ENCODE peak calls at places on chromosomes 16 and 17, in nine cellular contexts. One of them, this sample, is unnamed.
A peak's percentile ranks its signal among the peaks of the same experiment; 100 is the strongest.

GRCh38 chr16:76125871-76126270 is 151.3 kb upstream of the CNTNAP4 start:
- DNase-seq in SJSA1: no peak
- DNase-seq in SW480: no peak
- DNase-seq in GM13976: no peak
- DNase-seq in activated naive CD8-positive, alpha-beta T cell treated with anti-CD3 and anti-CD28 coated beads, Interleukin-2, amount 50 U/mL, for 16 hours: no peak
- DNase-seq in OCI-LY7: no peak
- DNase-seq in activated T-cell treated with anti-CD3 and anti-CD28 coated beads for 1 hour: no peak
- DNase-seq in hypothalamus: no peak
- DNase-seq in MG63: no peak
- DNase-seq in this sample: no peak

GRCh38 chr17:54013117-54013516 is 190.4 kb downstream of the KIF2B start:
- DNase-seq in SJSA1: no peak
- DNase-seq in GM13976: no peak
- DNase-seq in hypothalamus: no peak
- DNase-seq in activated T-cell treated with anti-CD3 and anti-CD28 coated beads for 1 hour: no peak
- DNase-seq in SW480: no peak
- DNase-seq in MG63: no peak
- DNase-seq in activated naive CD8-positive, alpha-beta T cell treated with anti-CD3 and anti-CD28 coated beads, Interleukin-2, amount 50 U/mL, for 16 hours: no peak
- DNase-seq in OCI-LY7: no peak
- DNase-seq in this sample: no peak

GRCh38 chr16:2337431-2338296 is 2.9 kb downstream of the ABCA3 start:
- DNase-seq in GM13976: no peak
- DNase-seq in activated naive CD8-positive, alpha-beta T cell treated with anti-CD3 and anti-CD28 coated beads, Interleukin-2, amount 50 U/mL, for 16 hours: no peak
- DNase-seq in SJSA1: peak; percentile 19
- DNase-seq in hypothalamus: no peak
- DNase-seq in MG63: no peak
- DNase-seq in activated T-cell treated with anti-CD3 and anti-CD28 coated beads for 1 hour: no peak
- DNase-seq in OCI-LY7: no peak
- DNase-seq in SW480: no peak
- DNase-seq in this sample: no peak

GRCh38 chr16:52435573-52435972 is 111.4 kb downstream of the TOX3 start:
- DNase-seq in MG63: no peak
- DNase-seq in SW480: no peak
- DNase-seq in GM13976: no peak
- DNase-seq in activated T-cell treated with anti-CD3 and anti-CD28 coated beads for 1 hour: no peak
- DNase-seq in SJSA1: no peak
- DNase-seq in OCI-LY7: peak; percentile 61
- DNase-seq in hypothalamus: no peak
- DNase-seq in activated naive CD8-positive, alpha-beta T cell treated with anti-CD3 and anti-CD28 coated beads, Interleukin-2, amount 50 U/mL, for 16 hours: no peak
- DNase-seq in this sample: no peak

GRCh38 chr17:82232876-82233785 is 4.3 kb downstream of the SLC16A3 start:
- DNase-seq in activated naive CD8-positive, alpha-beta T cell treated with anti-CD3 and anti-CD28 coated beads, Interleukin-2, amount 50 U/mL, for 16 hours: no peak
- DNase-seq in SW480: no peak
- DNase-seq in MG63: no peak
- DNase-seq in SJSA1: no peak
- DNase-seq in OCI-LY7: no peak
- DNase-seq in hypothalamus: no peak
- DNase-seq in GM13976: no peak
- DNase-seq in activated T-cell treated with anti-CD3 and anti-CD28 coated beads for 1 hour: no peak
- DNase-seq in this sample: no peak

GRCh38 chr16:82653550-82654511 is 27.1 kb downstream of the CDH13 start:
- DNase-seq in MG63: peak; percentile 37
- DNase-seq in SW480: peak; percentile 89
- DNase-seq in activated naive CD8-positive, alpha-beta T cell treated with anti-CD3 and anti-CD28 coated beads, Interleukin-2, amount 50 U/mL, for 16 hours: no peak
- DNase-seq in GM13976: peak; percentile 47
- DNase-seq in OCI-LY7: peak; percentile 11
- DNase-seq in activated T-cell treated with anti-CD3 and anti-CD28 coated beads for 1 hour: peak; percentile 14
- DNase-seq in SJSA1: peak; percentile 88
- DNase-seq in hypothalamus: no peak
- DNase-seq in this sample: peak; percentile 46

GRCh38 chr16:81755915-81756644 is 23.0 kb upstream of the PLCG2 start:
- DNase-seq in SW480: no peak
- DNase-seq in MG63: no peak
- DNase-seq in GM13976: no peak
- DNase-seq in activated naive CD8-positive, alpha-beta T cell treated with anti-CD3 and anti-CD28 coated beads, Interleukin-2, amount 50 U/mL, for 16 hours: no peak
- DNase-seq in SJSA1: no peak
- DNase-seq in hypothalamus: no peak
- DNase-seq in activated T-cell treated with anti-CD3 and anti-CD28 coated beads for 1 hour: no peak
- DNase-seq in OCI-LY7: no peak
- DNase-seq in this sample: no peak

GRCh38 chr17:75006653-75007052 is 5.8 kb upstream of the MRPL58 start:
- DNase-seq in SW480: peak; percentile 43
- DNase-seq in activated naive CD8-positive, alpha-beta T cell treated with anti-CD3 and anti-CD28 coated beads, Interleukin-2, amount 50 U/mL, for 16 hours: no peak
- DNase-seq in GM13976: no peak
- DNase-seq in OCI-LY7: no peak
- DNase-seq in SJSA1: no peak
- DNase-seq in hypothalamus: no peak
- DNase-seq in activated T-cell treated with anti-CD3 and anti-CD28 coated beads for 1 hour: no peak
- DNase-seq in MG63: no peak
- DNase-seq in this sample: peak; percentile 45

GRCh38 chr17:16002708-16003265 is 3.2 kb downstream of the TTC19 start:
- DNase-seq in SJSA1: no peak
- DNase-seq in hypothalamus: no peak
- DNase-seq in activated naive CD8-positive, alpha-beta T cell treated with anti-CD3 and anti-CD28 coated beads, Interleukin-2, amount 50 U/mL, for 16 hours: no peak
- DNase-seq in GM13976: no peak
- DNase-seq in activated T-cell treated with anti-CD3 and anti-CD28 coated beads for 1 hour: no peak
- DNase-seq in MG63: no peak
- DNase-seq in SW480: no peak
- DNase-seq in OCI-LY7: no peak
- DNase-seq in this sample: no peak

GRCh38 chr17:27808629-27809028 is 8.3 kb upstream of the NOS2 start:
- DNase-seq in SJSA1: no peak
- DNase-seq in MG63: no peak
- DNase-seq in hypothalamus: no peak
- DNase-seq in activated T-cell treated with anti-CD3 and anti-CD28 coated beads for 1 hour: no peak
- DNase-seq in GM13976: peak; percentile 48
- DNase-seq in activated naive CD8-positive, alpha-beta T cell treated with anti-CD3 and anti-CD28 coated beads, Interleukin-2, amount 50 U/mL, for 16 hours: no peak
- DNase-seq in SW480: no peak
- DNase-seq in OCI-LY7: no peak
- DNase-seq in this sample: peak; percentile 50

GRCh38 chr16:78894872-78895271 is 705.7 kb downstream of the MAF start:
- DNase-seq in OCI-LY7: no peak
- DNase-seq in activated T-cell treated with anti-CD3 and anti-CD28 coated beads for 1 hour: no peak
- DNase-seq in SJSA1: no peak
- DNase-seq in MG63: no peak
- DNase-seq in activated naive CD8-positive, alpha-beta T cell treated with anti-CD3 and anti-CD28 coated beads, Interleukin-2, amount 50 U/mL, for 16 hours: no peak
- DNase-seq in GM13976: no peak
- DNase-seq in hypothalamus: no peak
- DNase-seq in SW480: no peak
- DNase-seq in this sample: no peak

GRCh38 chr16:3810198-3810664 is 70.3 kb downstream of the CREBBP start:
- DNase-seq in MG63: no peak
- DNase-seq in SJSA1: no peak
- DNase-seq in activated T-cell treated with anti-CD3 and anti-CD28 coated beads for 1 hour: no peak
- DNase-seq in activated naive CD8-positive, alpha-beta T cell treated with anti-CD3 and anti-CD28 coated beads, Interleukin-2, amount 50 U/mL, for 16 hours: no peak
- DNase-seq in SW480: no peak
- DNase-seq in GM13976: no peak
- DNase-seq in hypothalamus: no peak
- DNase-seq in OCI-LY7: no peak
- DNase-seq in this sample: no peak

GRCh38 chr17:55038291-55038690 is 69.7 kb downstream of the STXBP4 start:
- DNase-seq in hypothalamus: no peak
- DNase-seq in activated naive CD8-positive, alpha-beta T cell treated with anti-CD3 and anti-CD28 coated beads, Interleukin-2, amount 50 U/mL, for 16 hours: no peak
- DNase-seq in SJSA1: no peak
- DNase-seq in MG63: no peak
- DNase-seq in SW480: no peak
- DNase-seq in GM13976: no peak
- DNase-seq in OCI-LY7: no peak
- DNase-seq in activated T-cell treated with anti-CD3 and anti-CD28 coated beads for 1 hour: no peak
- DNase-seq in this sample: no peak

GRCh38 chr17:68343976-68344375 is 52.7 kb downstream of the ARSG start:
- DNase-seq in activated T-cell treated with anti-CD3 and anti-CD28 coated beads for 1 hour: no peak
- DNase-seq in GM13976: no peak
- DNase-seq in OCI-LY7: peak; percentile 68
- DNase-seq in SW480: peak; percentile 85
- DNase-seq in hypothalamus: no peak
- DNase-seq in MG63: no peak
- DNase-seq in activated naive CD8-positive, alpha-beta T cell treated with anti-CD3 and anti-CD28 coated beads, Interleukin-2, amount 50 U/mL, for 16 hours: no peak
- DNase-seq in SJSA1: no peak
- DNase-seq in this sample: no peak

GRCh38 chr17:21463779-21464407 is 87.7 kb downstream of the KCNJ12 start:
- DNase-seq in SJSA1: no peak
- DNase-seq in MG63: no peak
- DNase-seq in hypothalamus: no peak
- DNase-seq in SW480: no peak
- DNase-seq in OCI-LY7: no peak
- DNase-seq in activated T-cell treated with anti-CD3 and anti-CD28 coated beads for 1 hour: no peak
- DNase-seq in activated naive CD8-positive, alpha-beta T cell treated with anti-CD3 and anti-CD28 coated beads, Interleukin-2, amount 50 U/mL, for 16 hours: no peak
- DNase-seq in GM13976: no peak
- DNase-seq in this sample: no peak

GRCh38 chr17:10216213-10216982 is 18.0 kb upstream of the GAS7 start:
- DNase-seq in OCI-LY7: no peak
- DNase-seq in activated naive CD8-positive, alpha-beta T cell treated with anti-CD3 and anti-CD28 coated beads, Interleukin-2, amount 50 U/mL, for 16 hours: no peak
- DNase-seq in SJSA1: no peak
- DNase-seq in MG63: no peak
- DNase-seq in SW480: no peak
- DNase-seq in GM13976: no peak
- DNase-seq in activated T-cell treated with anti-CD3 and anti-CD28 coated beads for 1 hour: no peak
- DNase-seq in hypothalamus: peak; percentile 16
- DNase-seq in this sample: no peak

GRCh38 chr17:6523330-6523729 is 33.0 kb downstream of the PITPNM3 start:
- DNase-seq in MG63: peak; percentile 10
- DNase-seq in OCI-LY7: no peak
- DNase-seq in activated naive CD8-positive, alpha-beta T cell treated with anti-CD3 and anti-CD28 coated beads, Interleukin-2, amount 50 U/mL, for 16 hours: no peak
- DNase-seq in activated T-cell treated with anti-CD3 and anti-CD28 coated beads for 1 hour: no peak
- DNase-seq in SJSA1: peak; percentile 69
- DNase-seq in hypothalamus: no peak
- DNase-seq in GM13976: no peak
- DNase-seq in SW480: peak; percentile 64
- DNase-seq in this sample: no peak

GRCh38 chr16:88681084-88681680 is 5.1 kb downstream of the SNAI3 start:
- DNase-seq in activated T-cell treated with anti-CD3 and anti-CD28 coated beads for 1 hour: no peak
- DNase-seq in MG63: no peak
- DNase-seq in GM13976: peak; percentile 77
- DNase-seq in activated naive CD8-positive, alpha-beta T cell treated with anti-CD3 and anti-CD28 coated beads, Interleukin-2, amount 50 U/mL, for 16 hours: no peak
- DNase-seq in SJSA1: peak; percentile 45
- DNase-seq in SW480: no peak
- DNase-seq in hypothalamus: no peak
- DNase-seq in OCI-LY7: peak; percentile 93
- DNase-seq in this sample: peak; percentile 78

GRCh38 chr17:40884708-40885512 is at the start of gene KRT20:
- DNase-seq in SW480: peak; percentile 30
- DNase-seq in OCI-LY7: peak; percentile 9
- DNase-seq in MG63: no peak
- DNase-seq in GM13976: no peak
- DNase-seq in SJSA1: no peak
- DNase-seq in activated T-cell treated with anti-CD3 and anti-CD28 coated beads for 1 hour: no peak
- DNase-seq in activated naive CD8-positive, alpha-beta T cell treated with anti-CD3 and anti-CD28 coated beads, Interleukin-2, amount 50 U/mL, for 16 hours: no peak
- DNase-seq in hypothalamus: no peak
- DNase-seq in this sample: no peak

GRCh38 chr16:10228779-10229178 is 46.6 kb upstream of the GRIN2A start:
- DNase-seq in SW480: no peak
- DNase-seq in MG63: no peak
- DNase-seq in hypothalamus: no peak
- DNase-seq in GM13976: no peak
- DNase-seq in activated naive CD8-positive, alpha-beta T cell treated with anti-CD3 and anti-CD28 coated beads, Interleukin-2, amount 50 U/mL, for 16 hours: no peak
- DNase-seq in OCI-LY7: no peak
- DNase-seq in activated T-cell treated with anti-CD3 and anti-CD28 coated beads for 1 hour: no peak
- DNase-seq in SJSA1: no peak
- DNase-seq in this sample: no peak

GRCh38 chr16:11639925-11640899 is 28.0 kb upstream of the SNN start:
- DNase-seq in hypothalamus: peak; percentile 77
- DNase-seq in activated naive CD8-positive, alpha-beta T cell treated with anti-CD3 and anti-CD28 coated beads, Interleukin-2, amount 50 U/mL, for 16 hours: no peak
- DNase-seq in OCI-LY7: no peak
- DNase-seq in activated T-cell treated with anti-CD3 and anti-CD28 coated beads for 1 hour: no peak
- DNase-seq in SJSA1: peak; percentile 67
- DNase-seq in GM13976: no peak
- DNase-seq in MG63: peak; percentile 93
- DNase-seq in SW480: peak; percentile 78
- DNase-seq in this sample: no peak

GRCh38 chr16:21233045-21233520 is 416 bp upstream of the ANKS4B start:
- DNase-seq in hypothalamus: no peak
- DNase-seq in SJSA1: no peak
- DNase-seq in GM13976: no peak
- DNase-seq in activated T-cell treated with anti-CD3 and anti-CD28 coated beads for 1 hour: no peak
- DNase-seq in SW480: no peak
- DNase-seq in activated naive CD8-positive, alpha-beta T cell treated with anti-CD3 and anti-CD28 coated beads, Interleukin-2, amount 50 U/mL, for 16 hours: no peak
- DNase-seq in MG63: no peak
- DNase-seq in OCI-LY7: no peak
- DNase-seq in this sample: no peak

GRCh38 chr17:64230551-64231408 is 32.3 kb downstream of the TEX2 start:
- DNase-seq in activated T-cell treated with anti-CD3 and anti-CD28 coated beads for 1 hour: no peak
- DNase-seq in activated naive CD8-positive, alpha-beta T cell treated with anti-CD3 and anti-CD28 coated beads, Interleukin-2, amount 50 U/mL, for 16 hours: no peak
- DNase-seq in SJSA1: no peak
- DNase-seq in OCI-LY7: no peak
- DNase-seq in hypothalamus: peak; percentile 26
- DNase-seq in MG63: peak; percentile 52
- DNase-seq in GM13976: no peak
- DNase-seq in SW480: no peak
- DNase-seq in this sample: no peak

GRCh38 chr16:66481081-66481942 is 54.2 kb downstream of the BEAN1 start:
- DNase-seq in SJSA1: peak; percentile 39
- DNase-seq in OCI-LY7: no peak
- DNase-seq in MG63: no peak
- DNase-seq in GM13976: no peak
- DNase-seq in SW480: no peak
- DNase-seq in activated naive CD8-positive, alpha-beta T cell treated with anti-CD3 and anti-CD28 coated beads, Interleukin-2, amount 50 U/mL, for 16 hours: no peak
- DNase-seq in activated T-cell treated with anti-CD3 and anti-CD28 coated beads for 1 hour: no peak
- DNase-seq in hypothalamus: no peak
- DNase-seq in this sample: no peak

GRCh38 chr16:83713597-83713996 is 94.2 kb upstream of the HSBP1 start:
- DNase-seq in activated T-cell treated with anti-CD3 and anti-CD28 coated beads for 1 hour: no peak
- DNase-seq in MG63: no peak
- DNase-seq in SW480: peak; percentile 50
- DNase-seq in SJSA1: no peak
- DNase-seq in GM13976: no peak
- DNase-seq in OCI-LY7: peak; percentile 17
- DNase-seq in hypothalamus: no peak
- DNase-seq in activated naive CD8-positive, alpha-beta T cell treated with anti-CD3 and anti-CD28 coated beads, Interleukin-2, amount 50 U/mL, for 16 hours: no peak
- DNase-seq in this sample: no peak

GRCh38 chr17:77859035-77859360 is 99.5 kb upstream of the TNRC6C start:
- DNase-seq in activated naive CD8-positive, alpha-beta T cell treated with anti-CD3 and anti-CD28 coated beads, Interleukin-2, amount 50 U/mL, for 16 hours: no peak
- DNase-seq in activated T-cell treated with anti-CD3 and anti-CD28 coated beads for 1 hour: no peak
- DNase-seq in SW480: no peak
- DNase-seq in MG63: no peak
- DNase-seq in hypothalamus: no peak
- DNase-seq in GM13976: no peak
- DNase-seq in OCI-LY7: no peak
- DNase-seq in SJSA1: no peak
- DNase-seq in this sample: no peak

GRCh38 chr17:59754547-59754946 is 47.1 kb downstream of the VMP1 start:
- DNase-seq in activated naive CD8-positive, alpha-beta T cell treated with anti-CD3 and anti-CD28 coated beads, Interleukin-2, amount 50 U/mL, for 16 hours: no peak
- DNase-seq in MG63: peak; percentile 77
- DNase-seq in OCI-LY7: no peak
- DNase-seq in hypothalamus: no peak
- DNase-seq in GM13976: no peak
- DNase-seq in SW480: peak; percentile 99
- DNase-seq in activated T-cell treated with anti-CD3 and anti-CD28 coated beads for 1 hour: no peak
- DNase-seq in SJSA1: peak; percentile 90
- DNase-seq in this sample: no peak

GRCh38 chr16:8370374-8371015 is 219.8 kb downstream of the TMEM114 start:
- DNase-seq in SW480: peak; percentile 75
- DNase-seq in activated naive CD8-positive, alpha-beta T cell treated with anti-CD3 and anti-CD28 coated beads, Interleukin-2, amount 50 U/mL, for 16 hours: no peak
- DNase-seq in activated T-cell treated with anti-CD3 and anti-CD28 coated beads for 1 hour: no peak
- DNase-seq in hypothalamus: no peak
- DNase-seq in GM13976: no peak
- DNase-seq in SJSA1: peak; percentile 49
- DNase-seq in OCI-LY7: no peak
- DNase-seq in MG63: peak; percentile 53
- DNase-seq in this sample: no peak

GRCh38 chr16:63789603-63790002 is 1332.3 kb downstream of the CDH11 start:
- DNase-seq in SJSA1: no peak
- DNase-seq in SW480: peak; percentile 14
- DNase-seq in OCI-LY7: peak; percentile 1
- DNase-seq in hypothalamus: no peak
- DNase-seq in activated naive CD8-positive, alpha-beta T cell treated with anti-CD3 and anti-CD28 coated beads, Interleukin-2, amount 50 U/mL, for 16 hours: no peak
- DNase-seq in MG63: no peak
- DNase-seq in GM13976: no peak
- DNase-seq in activated T-cell treated with anti-CD3 and anti-CD28 coated beads for 1 hour: no peak
- DNase-seq in this sample: no peak

GRCh38 chr17:57976594-57976993 is 11.5 kb downstream of the VEZF1 start:
- DNase-seq in activated naive CD8-positive, alpha-beta T cell treated with anti-CD3 and anti-CD28 coated beads, Interleukin-2, amount 50 U/mL, for 16 hours: no peak
- DNase-seq in GM13976: no peak
- DNase-seq in activated T-cell treated with anti-CD3 and anti-CD28 coated beads for 1 hour: no peak
- DNase-seq in SW480: no peak
- DNase-seq in SJSA1: no peak
- DNase-seq in MG63: no peak
- DNase-seq in hypothalamus: peak; percentile 32
- DNase-seq in OCI-LY7: no peak
- DNase-seq in this sample: no peak

GRCh38 chr17:44102845-44103622 is 20.4 kb downstream of the HDAC5 start:
- DNase-seq in MG63: no peak
- DNase-seq in SJSA1: no peak
- DNase-seq in OCI-LY7: no peak
- DNase-seq in GM13976: no peak
- DNase-seq in hypothalamus: no peak
- DNase-seq in activated T-cell treated with anti-CD3 and anti-CD28 coated beads for 1 hour: no peak
- DNase-seq in activated naive CD8-positive, alpha-beta T cell treated with anti-CD3 and anti-CD28 coated beads, Interleukin-2, amount 50 U/mL, for 16 hours: no peak
- DNase-seq in SW480: no peak
- DNase-seq in this sample: no peak

This sample was measured in GM20000.